ENCODE peak calls at places on chromosomes 12 and 14, in four cellular contexts. N, O, L and A are unnamed samples. For H3K9me3, the result is how much of the 10 kb centered on the place peaks cover.

GRCh38 chr12:63151061-63151897 is at the start of gene AVPR1A:
- DNase-seq in L (no peak), N (no peak), O (no peak), A (peak)

GRCh38 chr12:50187084-50187900 is 20.1 kb upstream of the CERS5 start:
- DNase-seq in O (no peak), L (no peak), N (no peak), A (peak)

GRCh38 chr12:91952916-91953315 is 192.7 kb downstream of the BTG1 start:
- DNase-seq in O (peak), L (no peak), N (no peak), A (no peak)

GRCh38 chr12:100061814-100062213 is 77.1 kb upstream of the ANKS1B start:
- DNase-seq in L (no peak), O (no peak), N (no peak), A (no peak)

GRCh38 chr14:59067135-59067894 is 121.2 kb upstream of the DAAM1 start:
- DNase-seq in N (no peak), O (no peak), L (no peak), A (no peak)

GRCh38 chr14:65101631-65102440 is 481 bp downstream of the MAX start:
- DNase-seq in O (no peak), N (peak), L (no peak), A (peak)

GRCh38 chr12:104426926-104427546 is 29.7 kb upstream of the CHST11 start:
- DNase-seq in N (no peak), O (peak), L (no peak), A (no peak)

GRCh38 chr12:96506776-96507175 is 17.4 kb downstream of the CFAP54 start:
- DNase-seq in N (no peak), O (no peak), L (no peak), A (no peak)

GRCh38 chr14:97706814-97707213 is 909.6 kb downstream of the VRK1 start:
- DNase-seq in N (no peak), L (no peak), O (no peak), A (no peak)
- H3K9me3 ChIP-seq in N (under half), L (under half), O (under half), A (under half)

GRCh38 chr12:133204264-133204603 is 22.9 kb downstream of the ZNF268 start:
- DNase-seq in L (no peak), N (no peak), O (no peak), A (no peak)
- H3K9me3 ChIP-seq in L (half or more), N (half or more), O (half or more), A (half or more)

DNA sequence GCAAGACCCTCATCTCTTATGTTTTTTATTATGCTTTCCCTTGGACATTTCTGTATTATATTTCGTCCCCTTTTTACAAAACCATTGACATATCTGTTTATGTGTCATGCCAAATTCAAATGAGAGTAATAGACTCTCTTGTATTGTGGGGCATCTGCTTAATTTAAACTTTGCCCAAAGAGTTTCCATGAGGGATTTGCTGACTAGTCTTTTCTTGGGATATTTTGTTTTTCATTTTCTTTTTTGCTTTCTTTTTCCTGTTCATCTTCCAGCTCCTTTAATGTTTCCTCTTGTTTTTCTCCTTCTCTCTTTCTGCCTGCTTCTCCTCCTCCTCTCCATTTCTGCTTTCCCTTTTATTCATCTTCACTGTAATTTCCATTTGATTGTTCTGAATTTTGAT is 13.8 kb upstream of the ZNF26 start:
- DNase-seq in O (no peak), L (no peak), N (no peak), A (no peak)
- H3K9me3 ChIP-seq in O (under half), L (under half), N (under half), A (under half)

GRCh38 chr12:34598851-34599529 is 576.7 kb downstream of the ALG10 start:
- DNase-seq in O (no peak), L (peak), N (peak), A (no peak)
- H3K9me3 ChIP-seq in O (under half), L (half or more), N (under half), A (under half)

DNA sequence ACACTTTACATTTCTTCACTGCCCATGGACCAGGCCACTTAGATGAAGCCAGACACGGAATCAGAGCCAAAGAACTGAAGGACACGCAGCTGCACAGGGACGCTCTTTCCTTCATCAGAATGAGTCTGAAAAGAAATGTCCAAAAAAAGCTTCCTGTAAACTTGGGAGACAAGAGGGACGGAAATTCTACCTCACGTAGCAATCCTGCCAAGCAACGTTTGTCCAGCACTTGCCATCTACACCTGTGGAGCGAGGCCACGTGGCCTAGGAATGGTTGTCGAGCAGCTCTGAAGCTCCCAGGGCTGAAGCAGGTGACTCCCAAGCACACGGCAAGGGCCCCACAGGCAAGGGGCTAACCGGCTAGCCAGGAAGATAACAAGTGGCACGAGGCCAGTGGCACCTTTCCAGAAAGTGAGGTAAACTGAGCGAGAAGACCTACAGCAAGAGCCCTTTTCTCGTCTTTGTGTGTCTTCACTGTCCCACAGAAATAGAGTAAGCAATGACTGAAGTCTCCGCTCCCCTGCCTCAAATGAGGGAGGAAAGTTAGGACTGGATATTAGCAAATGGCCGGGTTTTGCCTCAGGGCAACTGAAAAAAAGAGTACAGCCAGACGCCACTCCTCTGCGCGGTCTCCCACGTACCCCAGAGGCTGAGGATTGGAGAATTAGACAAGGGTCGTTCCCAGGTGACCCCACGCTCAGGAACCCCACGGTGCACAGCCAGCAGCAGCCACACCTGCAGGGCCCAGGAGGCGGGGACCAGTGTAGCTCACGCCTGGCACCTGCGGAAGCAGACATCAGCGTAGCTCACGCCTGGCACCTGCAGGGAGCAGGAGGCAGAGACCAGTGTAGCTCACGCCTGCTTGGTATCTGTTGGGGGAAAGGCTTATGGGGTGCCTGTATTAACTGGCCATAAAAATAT is 7.7 kb downstream of the ZNF605 start:
- DNase-seq in L (no peak), N (no peak), O (no peak), A (no peak)
- H3K9me3 ChIP-seq in L (under half), N (half or more), O (under half), A (under half)

GRCh38 chr12:47814539-47815170 is 5.0 kb downstream of the HDAC7 start:
- DNase-seq in N (no peak), L (no peak), O (no peak), A (no peak)
- H3K9me3 ChIP-seq in N (under half), L (under half), O (under half), A (under half)

DNA sequence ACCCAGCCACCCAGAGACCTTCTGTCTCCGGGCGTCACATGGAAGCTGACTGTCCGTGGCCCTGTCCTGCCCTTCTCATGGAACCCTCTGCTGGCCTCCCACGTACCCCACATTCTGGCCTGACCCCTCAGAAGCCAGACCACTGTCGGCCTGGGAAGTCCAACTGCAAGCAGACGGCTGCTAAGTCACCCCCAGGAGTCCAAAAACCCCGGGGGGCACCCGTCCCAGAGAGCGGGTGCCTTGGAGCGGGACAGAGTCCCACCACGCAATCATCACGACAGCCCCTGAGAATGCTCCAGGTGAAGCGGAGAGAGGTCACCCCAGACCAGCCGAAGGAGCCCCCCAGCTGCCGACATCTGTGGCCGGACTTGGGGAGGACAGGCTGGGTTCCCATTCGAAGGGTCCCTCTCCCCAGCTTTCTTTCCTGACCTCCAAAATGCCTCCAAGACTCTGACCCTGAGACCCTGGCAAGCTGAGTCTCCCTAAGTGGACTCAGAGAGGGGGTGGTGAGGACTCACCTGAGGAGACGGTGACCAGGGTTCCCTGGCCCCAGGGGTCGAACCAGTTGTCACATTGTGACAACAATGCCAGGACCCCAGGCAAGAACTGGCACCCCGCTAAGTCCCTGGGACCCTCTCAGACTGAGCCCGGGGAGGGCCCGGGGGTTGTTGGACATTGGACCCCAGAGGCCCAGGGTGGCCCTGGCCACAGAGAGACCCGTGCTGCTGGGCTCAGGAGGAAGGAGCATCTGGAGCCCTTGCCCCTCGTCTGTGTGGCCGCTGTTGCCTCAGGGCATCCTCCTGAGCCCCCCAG is 337.1 kb downstream of the TMEM121 start:
- DNase-seq in L (no peak), N (no peak), O (no peak), A (no peak)
- H3K9me3 ChIP-seq in L (under half), N (under half), O (under half), A (under half)

GRCh38 chr14:19823765-19824164 is 20.2 kb downstream of the OR4N2 start:
- DNase-seq in O (no peak), L (no peak), N (no peak), A (no peak)
- H3K9me3 ChIP-seq in O (under half), L (under half), N (under half), A (under half)